ENCODE peak calls at places on chromosome X, in seven cellular contexts. One of them, this sample, is unnamed.

GRCh38 chrX:150623583-150623982 is 55.2 kb downstream of the MTM1 start:
- DNase-seq in H1: no peak
- DNase-seq in SK-N-SH: no peak
- DNase-seq in GM12878: no peak
- DNase-seq in HepG2: no peak
- DNase-seq in GM12892: no peak
- DNase-seq in GM12891: no peak
- DNase-seq in this sample: no peak

GRCh38 chrX:132622130-132622529 is 133.3 kb upstream of the MBNL3 start:
- DNase-seq in SK-N-SH: no peak
- DNase-seq in GM12891: no peak
- DNase-seq in GM12878: no peak
- DNase-seq in H1: no peak
- DNase-seq in GM12892: no peak
- DNase-seq in HepG2: no peak
- DNase-seq in this sample: peak; percentile 49

GRCh38 chrX:118420462-118420861 is 74.6 kb downstream of the WDR44 start:
- DNase-seq in GM12891: no peak
- DNase-seq in GM12878: no peak
- DNase-seq in H1: no peak
- DNase-seq in SK-N-SH: no peak
- DNase-seq in GM12892: no peak
- DNase-seq in HepG2: no peak
- DNase-seq in this sample: no peak

GRCh38 chrX:12770440-12770839 is 20.8 kb upstream of the PRPS2 start:
- DNase-seq in GM12891: no peak
- DNase-seq in HepG2: no peak
- DNase-seq in H1: no peak
- DNase-seq in GM12878: no peak
- DNase-seq in GM12892: no peak
- DNase-seq in SK-N-SH: peak; percentile 42
- DNase-seq in this sample: peak; percentile 20

GRCh38 chrX:85851418-85851817 is 195.9 kb downstream of the CHM start:
- DNase-seq in SK-N-SH: peak; percentile 3
- DNase-seq in GM12891: no peak
- DNase-seq in GM12892: no peak
- DNase-seq in H1: peak; percentile 46
- DNase-seq in HepG2: peak; percentile 14
- DNase-seq in GM12878: no peak
- DNase-seq in this sample: peak; percentile 39

GRCh38 chrX:84205276-84205675 is 17.3 kb upstream of the RPS6KA6 start:
- DNase-seq in SK-N-SH: no peak
- DNase-seq in HepG2: no peak
- DNase-seq in GM12892: no peak
- DNase-seq in GM12878: no peak
- DNase-seq in GM12891: no peak
- DNase-seq in H1: no peak
- DNase-seq in this sample: no peak

GRCh38 chrX:84336646-84337045 is 148.6 kb upstream of the RPS6KA6 start:
- DNase-seq in GM12891: no peak
- DNase-seq in GM12892: no peak
- DNase-seq in GM12878: no peak
- DNase-seq in HepG2: no peak
- DNase-seq in H1: no peak
- DNase-seq in SK-N-SH: no peak
- DNase-seq in this sample: no peak

GRCh38 chrX:39645059-39645895 is 452.5 kb downstream of the BCOR start:
- DNase-seq in SK-N-SH: no peak
- DNase-seq in GM12878: no peak
- DNase-seq in GM12892: no peak
- DNase-seq in H1: no peak
- DNase-seq in HepG2: no peak
- DNase-seq in GM12891: no peak
- DNase-seq in this sample: peak; percentile 28

GRCh38 chrX:103847174-103847870 is 15.3 kb upstream of the RAB9B start:
- DNase-seq in H1: no peak
- DNase-seq in GM12878: no peak
- DNase-seq in GM12891: no peak
- DNase-seq in HepG2: no peak
- DNase-seq in SK-N-SH: no peak
- DNase-seq in GM12892: no peak
- DNase-seq in this sample: no peak

GRCh38 chrX:41480508-41481260 is 33.5 kb downstream of the NYX start:
- DNase-seq in GM12878: no peak
- DNase-seq in H1: no peak
- DNase-seq in GM12891: no peak
- DNase-seq in GM12892: no peak
- DNase-seq in HepG2: no peak
- DNase-seq in SK-N-SH: no peak
- DNase-seq in this sample: no peak

GRCh38 chrX:739611-740010 is 109.0 kb downstream of the SHOX start:
- DNase-seq in GM12878: no peak
- DNase-seq in HepG2: no peak
- DNase-seq in GM12892: no peak
- DNase-seq in GM12891: no peak
- DNase-seq in SK-N-SH: no peak
- DNase-seq in H1: no peak
- DNase-seq in this sample: no peak

GRCh38 chrX:130173190-130173895 is 1.6 kb downstream of the RAB33A start:
- DNase-seq in GM12892: no peak
- DNase-seq in H1: no peak
- DNase-seq in SK-N-SH: no peak
- DNase-seq in GM12891: no peak
- DNase-seq in GM12878: peak; percentile 56
- DNase-seq in HepG2: no peak
- DNase-seq in this sample: peak; percentile 50

GRCh38 chrX:137549846-137550534 is 15.9 kb upstream of the ZIC3 start:
- DNase-seq in GM12878: no peak
- DNase-seq in GM12891: no peak
- DNase-seq in SK-N-SH: no peak
- DNase-seq in HepG2: no peak
- DNase-seq in H1: peak; percentile 66
- DNase-seq in GM12892: no peak
- DNase-seq in this sample: no peak

GRCh38 chrX:5278908-5279307 is 949.8 kb downstream of the NLGN4X start:
- DNase-seq in GM12891: no peak
- DNase-seq in SK-N-SH: no peak
- DNase-seq in GM12878: no peak
- DNase-seq in GM12892: no peak
- DNase-seq in H1: no peak
- DNase-seq in HepG2: no peak
- DNase-seq in this sample: no peak

GRCh38 chrX:17038681-17039161 is 92.3 kb downstream of the REPS2 start:
- DNase-seq in GM12892: no peak
- DNase-seq in GM12891: no peak
- DNase-seq in SK-N-SH: peak; percentile 6
- DNase-seq in GM12878: no peak
- DNase-seq in HepG2: no peak
- DNase-seq in H1: no peak
- DNase-seq in this sample: no peak

GRCh38 chrX:103889216-103889615 is 57.2 kb upstream of the RAB9B start:
- DNase-seq in GM12878: no peak
- DNase-seq in GM12892: no peak
- DNase-seq in H1: no peak
- DNase-seq in GM12891: no peak
- DNase-seq in SK-N-SH: no peak
- DNase-seq in HepG2: no peak
- DNase-seq in this sample: no peak

GRCh38 chrX:50903387-50904027 is 7.0 kb upstream of the BMP15 start:
- DNase-seq in GM12892: no peak
- DNase-seq in HepG2: peak; percentile 10
- DNase-seq in H1: peak; percentile 47
- DNase-seq in GM12891: peak; percentile 11
- DNase-seq in SK-N-SH: peak; percentile 45
- DNase-seq in GM12878: no peak
- DNase-seq in this sample: peak; percentile 26

GRCh38 chrX:123817288-123817894 is 42.5 kb upstream of the XIAP start:
- DNase-seq in H1: no peak
- DNase-seq in GM12891: no peak
- DNase-seq in SK-N-SH: no peak
- DNase-seq in GM12892: no peak
- DNase-seq in HepG2: no peak
- DNase-seq in GM12878: no peak
- DNase-seq in this sample: no peak

GRCh38 chrX:118983513-118983912 is 9.1 kb downstream of the LONRF3 start:
- DNase-seq in GM12892: no peak
- DNase-seq in GM12891: no peak
- DNase-seq in HepG2: no peak
- DNase-seq in H1: no peak
- DNase-seq in GM12878: no peak
- DNase-seq in SK-N-SH: no peak
- DNase-seq in this sample: no peak

GRCh38 chrX:124098089-124098488 is 136.6 kb downstream of the STAG2 start:
- DNase-seq in HepG2: peak; percentile 9
- DNase-seq in H1: no peak
- DNase-seq in GM12891: no peak
- DNase-seq in GM12878: no peak
- DNase-seq in GM12892: no peak
- DNase-seq in SK-N-SH: peak; percentile 16
- DNase-seq in this sample: peak; percentile 12

GRCh38 chrX:623599-624323 is 6.8 kb upstream of the SHOX start:
- DNase-seq in SK-N-SH: no peak
- DNase-seq in GM12891: no peak
- DNase-seq in GM12892: no peak
- DNase-seq in GM12878: no peak
- DNase-seq in HepG2: no peak
- DNase-seq in H1: peak; percentile 76
- DNase-seq in this sample: no peak

GRCh38 chrX:2696698-2697215 is 5.7 kb downstream of the CD99 start:
- DNase-seq in HepG2: no peak
- DNase-seq in GM12878: peak; percentile 92
- DNase-seq in GM12892: no peak
- DNase-seq in SK-N-SH: no peak
- DNase-seq in H1: no peak
- DNase-seq in GM12891: peak; percentile 42
- DNase-seq in this sample: no peak

GRCh38 chrX:16867947-16868346 is 2.2 kb downstream of the RBBP7 start:
- DNase-seq in H1: no peak
- DNase-seq in GM12878: no peak
- DNase-seq in GM12892: no peak
- DNase-seq in SK-N-SH: no peak
- DNase-seq in HepG2: peak; percentile 38
- DNase-seq in GM12891: no peak
- DNase-seq in this sample: no peak

GRCh38 chrX:49282647-49283011 is 13.0 kb downstream of the PPP1R3F start:
- DNase-seq in H1: no peak
- DNase-seq in HepG2: no peak
- DNase-seq in GM12892: no peak
- DNase-seq in SK-N-SH: peak; percentile 61
- DNase-seq in GM12878: no peak
- DNase-seq in GM12891: no peak
- DNase-seq in this sample: peak; percentile 62

DNA sequence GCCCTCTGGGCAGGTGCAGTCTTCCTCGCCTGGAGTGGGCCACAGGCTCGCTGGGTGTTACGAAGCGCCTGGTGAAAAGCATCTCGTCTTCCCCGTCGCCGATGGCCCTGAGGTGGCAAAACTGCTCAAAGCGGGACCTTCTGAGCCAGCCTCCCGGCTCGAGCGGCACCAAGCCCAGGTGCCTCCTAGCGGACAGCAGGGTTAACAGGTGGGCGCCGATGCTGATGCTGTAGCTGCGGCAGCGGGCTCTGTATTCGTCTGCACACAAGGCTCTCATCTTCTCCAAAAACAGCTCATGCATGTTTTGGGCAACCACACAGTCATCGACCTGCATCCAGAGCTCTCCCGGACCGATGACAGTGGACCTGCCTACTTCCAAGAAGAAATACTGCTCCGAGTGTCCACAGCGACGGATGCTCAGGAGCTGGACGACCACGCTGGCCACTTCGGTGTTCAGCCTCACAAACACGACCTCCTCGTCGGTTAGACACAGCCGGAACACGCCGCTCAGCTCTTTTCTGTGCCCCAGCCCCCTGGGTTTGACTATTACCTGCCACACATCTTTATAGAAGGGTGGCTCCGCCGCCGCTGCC is 1.2 kb downstream of the IRS4 start:
- DNase-seq in GM12878: no peak
- DNase-seq in GM12892: no peak
- DNase-seq in HepG2: no peak
- DNase-seq in GM12891: no peak
- DNase-seq in SK-N-SH: peak; percentile 32
- DNase-seq in H1: peak; percentile 50
- DNase-seq in this sample: no peak
- TF ChIP-seq TAF1 in GM12878: no peak
- TF ChIP-seq TAF1 in GM12892: no peak
- TF ChIP-seq TAF1 in HepG2: no peak
- TF ChIP-seq TAF1 in GM12891: no peak
- TF ChIP-seq TAF1 in SK-N-SH: no peak
- TF ChIP-seq TAF1 in H1: no peak
- TF ChIP-seq TAF1 in this sample: no peak

DNA sequence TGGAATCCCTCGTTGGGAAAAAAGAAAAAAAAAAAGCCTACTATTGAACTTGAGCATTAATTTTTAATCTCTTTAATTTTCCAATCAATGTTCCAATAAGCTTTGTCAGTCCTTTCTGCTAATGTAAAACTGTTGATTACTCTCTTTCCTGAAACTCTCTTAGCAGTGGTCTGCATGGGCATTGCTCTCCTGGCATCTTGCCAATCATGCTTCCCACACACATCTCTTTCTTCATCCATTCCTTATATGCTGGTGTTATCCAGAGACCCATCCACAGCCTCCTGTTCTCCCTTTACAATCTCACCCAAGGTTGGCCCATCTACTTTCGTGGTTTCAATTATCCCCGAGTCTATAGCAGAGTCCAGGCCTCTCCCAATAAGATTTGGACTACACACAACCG is 31.8 kb upstream of the KCNE5 start:
- DNase-seq in GM12878: no peak
- DNase-seq in GM12891: no peak
- DNase-seq in SK-N-SH: no peak
- DNase-seq in H1: no peak
- DNase-seq in GM12892: no peak
- DNase-seq in HepG2: no peak
- DNase-seq in this sample: no peak
- TF ChIP-seq TAF1 in GM12878: no peak
- TF ChIP-seq TAF1 in GM12891: no peak
- TF ChIP-seq TAF1 in SK-N-SH: no peak
- TF ChIP-seq TAF1 in H1: no peak
- TF ChIP-seq TAF1 in GM12892: no peak
- TF ChIP-seq TAF1 in HepG2: no peak
- TF ChIP-seq TAF1 in this sample: no peak

GRCh38 chrX:106397788-106398538 is 213.8 kb upstream of the RADX start:
- DNase-seq in GM12891: no peak
- DNase-seq in HepG2: no peak
- DNase-seq in H1: no peak
- DNase-seq in GM12878: no peak
- DNase-seq in GM12892: no peak
- DNase-seq in SK-N-SH: no peak
- DNase-seq in this sample: peak; percentile 1
- TF ChIP-seq TAF1 in GM12891: no peak
- TF ChIP-seq TAF1 in HepG2: no peak
- TF ChIP-seq TAF1 in H1: no peak
- TF ChIP-seq TAF1 in GM12878: no peak
- TF ChIP-seq TAF1 in GM12892: no peak
- TF ChIP-seq TAF1 in SK-N-SH: no peak
- TF ChIP-seq TAF1 in this sample: no peak

DNA sequence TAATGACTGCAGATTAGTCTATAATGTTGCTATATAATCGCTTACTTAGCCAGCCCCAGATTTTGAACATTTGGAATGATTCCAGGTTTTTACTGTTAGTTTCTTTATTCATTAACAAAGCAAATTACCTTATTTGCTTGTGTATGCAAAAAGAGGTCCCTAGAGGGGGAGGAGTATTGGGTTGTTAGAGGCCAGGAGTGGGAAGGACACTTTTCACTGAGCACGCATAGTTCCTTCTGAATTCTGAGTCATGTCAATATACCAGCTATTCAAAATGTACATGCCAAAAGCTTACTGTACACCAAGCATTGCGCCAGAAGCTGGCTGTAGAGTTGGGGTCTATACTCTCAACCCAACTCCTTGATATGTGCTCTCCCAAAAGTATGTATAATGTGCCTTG is 5.1 kb upstream of the DGAT2L6 start:
- DNase-seq in GM12891: no peak
- DNase-seq in GM12878: no peak
- DNase-seq in H1: no peak
- DNase-seq in GM12892: no peak
- DNase-seq in SK-N-SH: no peak
- DNase-seq in HepG2: no peak
- DNase-seq in this sample: no peak
- TF ChIP-seq TAF1 in GM12891: no peak
- TF ChIP-seq TAF1 in GM12878: no peak
- TF ChIP-seq TAF1 in H1: no peak
- TF ChIP-seq TAF1 in GM12892: no peak
- TF ChIP-seq TAF1 in SK-N-SH: no peak
- TF ChIP-seq TAF1 in HepG2: no peak
- TF ChIP-seq TAF1 in this sample: no peak